ENCODE peak calls at places on chromosomes 6 and 20, in ten cellular contexts. N is tibial artery; F is aorta; Q is CD8-positive, alpha-beta memory T cell; U is right lobe of liver; P is psoas muscle; G is HAP-1; W is OCI-LY7; E is naive thymus-derived CD4-positive, alpha-beta T cell; C is heart left ventricle. D is an unnamed sample.

GRCh38 chr6:141877275-141877983 is 255.3 kb upstream of the GJE1 start:
- DNase-seq in N (no peak), F (no peak), Q (no peak), U (no peak), P (no peak), G (no peak), W (no peak), E (no peak), C (no peak), D (no peak)

GRCh38 chr20:60964911-60965310 is 287.1 kb upstream of the CDH4 start:
- DNase-seq in N (no peak), F (no peak), Q (no peak), U (no peak), P (no peak), G (no peak), W (no peak), E (no peak), C (no peak), D (no peak)

GRCh38 chr6:14399635-14400034 is 282.1 kb downstream of the CD83 start:
- DNase-seq in N (no peak), F (no peak), Q (no peak), U (no peak), P (no peak), G (no peak), W (no peak), E (no peak), C (no peak), D (no peak)

GRCh38 chr6:27168586-27169443 is 78.7 kb upstream of the PRSS16 start:
- DNase-seq in N (no peak), F (no peak), Q (no peak), U (no peak), P (no peak), G (no peak), W (no peak), E (no peak), C (no peak), D (no peak)

GRCh38 chr6:52016918-52017748 is 70.3 kb downstream of the PKHD1 start:
- DNase-seq in N (no peak), F (no peak), Q (no peak), U (no peak), P (no peak), G (peak; percentile 21), W (no peak), E (no peak), C (no peak), D (no peak)

GRCh38 chr6:90035047-90035678 is 140.9 kb downstream of the GJA10 start:
- DNase-seq in N (no peak), F (no peak), Q (no peak), U (no peak), P (no peak), G (no peak), W (no peak), E (no peak), C (no peak), D (no peak)

GRCh38 chr6:119728220-119728750 is 378.7 kb upstream of the MAN1A1 start:
- DNase-seq in N (no peak), F (no peak), Q (no peak), U (no peak), P (no peak), G (no peak), W (no peak), E (no peak), C (no peak), D (no peak)

GRCh38 chr20:24389686-24390085 is 79.7 kb upstream of the SYNDIG1 start:
- DNase-seq in N (no peak), F (no peak), Q (no peak), U (no peak), P (no peak), G (no peak), W (no peak), E (peak; percentile 83), C (peak; percentile 32), D (no peak)

GRCh38 chr6:41439524-41440418 is 104.4 kb downstream of the NCR2 start:
- DNase-seq in N (no peak), F (no peak), Q (no peak), U (no peak), P (no peak), G (no peak), W (peak; percentile 67), E (no peak), C (no peak), D (no peak)

GRCh38 chr6:11584264-11584663 is 46.7 kb downstream of the TMEM170B start:
- DNase-seq in N (no peak), F (no peak), Q (no peak), U (no peak), P (no peak), G (no peak), W (no peak), E (no peak), C (no peak), D (no peak)

GRCh38 chr6:89987140-89987539 is 92.9 kb downstream of the GJA10 start:
- DNase-seq in N (no peak), F (no peak), Q (no peak), U (no peak), P (no peak), G (no peak), W (no peak), E (no peak), C (no peak), D (no peak)

GRCh38 chr6:37259191-37259590 is 1.2 kb upstream of the TMEM217 start:
- DNase-seq in N (no peak), F (no peak), Q (no peak), U (no peak), P (no peak), G (no peak), W (peak; percentile 14), E (no peak), C (no peak), D (no peak)

GRCh38 chr6:145148392-145149175 is 586.7 kb downstream of the EPM2A start:
- DNase-seq in N (no peak), F (no peak), Q (no peak), U (no peak), P (no peak), G (no peak), W (no peak), E (no peak), C (peak; percentile 54), D (no peak)

GRCh38 chr20:37378785-37379598 is 33.1 kb downstream of the SRC start:
- DNase-seq in N (peak; percentile 52), F (peak; percentile 67), Q (no peak), U (peak; percentile 62), P (peak; percentile 42), G (no peak), W (no peak), E (no peak), C (peak; percentile 30), D (no peak)

GRCh38 chr6:104326173-104327001 is 533.3 kb downstream of the HACE1 start:
- DNase-seq in N (no peak), F (no peak), Q (no peak), U (no peak), P (no peak), G (no peak), W (no peak), E (no peak), C (no peak), D (no peak)

GRCh38 chr6:169190970-169191369 is 62.7 kb downstream of the THBS2 start:
- DNase-seq in N (no peak), F (no peak), Q (no peak), U (no peak), P (no peak), G (no peak), W (no peak), E (no peak), C (no peak), D (no peak)

GRCh38 chr20:61230-61629 is 26.2 kb upstream of the DEFB125 start:
- DNase-seq in N (no peak), F (no peak), Q (no peak), U (no peak), P (no peak), G (no peak), W (no peak), E (no peak), C (no peak), D (no peak)
- H3K9me3 ChIP-seq in N (no peaks in the 10 kb centered on the region), F (peaks cover 4% of the 10 kb centered on the region), Q (no peaks in the 10 kb centered on the region), U (no peaks in the 10 kb centered on the region), P (no peaks in the 10 kb centered on the region), G (no peaks in the 10 kb centered on the region), W (peaks cover 4% of the 10 kb centered on the region), E (no peaks in the 10 kb centered on the region), C (no peaks in the 10 kb centered on the region), D (no peaks in the 10 kb centered on the region)

GRCh38 chr6:69390125-69390524 is 406.7 kb downstream of the LMBRD1 start:
- DNase-seq in N (no peak), F (no peak), Q (no peak), U (no peak), P (no peak), G (no peak), W (no peak), E (no peak), C (no peak), D (no peak)
- H3K9me3 ChIP-seq in N (no peaks in the 10 kb centered on the region), F (no peaks in the 10 kb centered on the region), Q (no peaks in the 10 kb centered on the region), U (no peaks in the 10 kb centered on the region), P (no peaks in the 10 kb centered on the region), G (no peaks in the 10 kb centered on the region), W (no peaks in the 10 kb centered on the region), E (no peaks in the 10 kb centered on the region), C (no peaks in the 10 kb centered on the region), D (no peaks in the 10 kb centered on the region)

GRCh38 chr20:30815577-30816181 is 441.8 kb upstream of the DEFB115 start:
- DNase-seq in N (no peak), F (no peak), Q (no peak), U (no peak), P (no peak), G (no peak), W (no peak), E (no peak), C (no peak), D (no peak)
- H3K9me3 ChIP-seq in N (peaks cover 15% of the 10 kb centered on the region), F (no peaks in the 10 kb centered on the region), Q (no peaks in the 10 kb centered on the region), U (no peaks in the 10 kb centered on the region), P (peaks cover 7% of the 10 kb centered on the region), G (no peaks in the 10 kb centered on the region), W (peaks cover 5% of the 10 kb centered on the region), E (no peaks in the 10 kb centered on the region), C (no peaks in the 10 kb centered on the region), D (peaks cover 18% of the 10 kb centered on the region)

DNA sequence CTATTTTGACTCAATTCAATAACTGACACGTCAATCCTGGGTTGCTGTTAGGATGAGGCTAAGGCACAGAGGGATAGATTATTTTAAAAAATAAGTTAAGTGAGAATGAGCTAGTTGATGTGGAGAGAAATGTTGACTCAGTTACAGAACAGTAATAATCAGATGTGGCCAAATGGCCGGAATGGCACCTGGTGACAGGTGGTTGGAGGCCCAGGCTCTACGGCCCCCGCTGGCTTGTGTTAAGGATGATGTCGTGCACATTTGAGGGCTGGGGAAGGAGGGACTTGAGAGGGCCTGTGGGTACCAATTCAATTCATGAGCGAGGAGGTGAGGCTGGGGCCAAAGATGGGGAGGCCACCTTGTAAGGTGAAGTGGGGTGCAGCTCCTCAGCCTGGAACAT is 31.7 kb downstream of the APCDD1L start:
- DNase-seq in N (no peak), F (no peak), Q (no peak), U (no peak), P (no peak), G (no peak), W (no peak), E (no peak), C (no peak), D (no peak)
- H3K9me3 ChIP-seq in N (peaks cover 23% of the 10 kb centered on the region), F (peaks cover 1% of the 10 kb centered on the region), Q (peaks cover 4% of the 10 kb centered on the region), U (peaks cover 6% of the 10 kb centered on the region), P (peaks cover 21% of the 10 kb centered on the region), G (peaks cover 9% of the 10 kb centered on the region), W (peaks cover 16% of the 10 kb centered on the region), E (no peaks in the 10 kb centered on the region), C (no peaks in the 10 kb centered on the region), D (peaks cover 40% of the 10 kb centered on the region)